ENCODE peak calls at places on chromosomes 1 and 21, in eight cellular contexts. S is gastrocnemius medialis; A is A549; F is aorta; T is naive thymus-derived CD4-positive, alpha-beta T cell; Z is heart left ventricle; L is uterus; R is ovary. D is an unnamed sample.
A peak's percentile ranks its signal among the peaks of the same experiment; 100 is the strongest.

GRCh38 chr21:41183575-41183974 is 15.6 kb downstream of the BACE2 start:
- DNase-seq in S (no peak), A (no peak), F (no peak), T (no peak), Z (no peak), L (no peak), R (no peak), D (no peak)

GRCh38 chr1:24112381-24113169 is 640 bp upstream of the MYOM3 start:
- DNase-seq in S (peak; percentile 92), A (peak; percentile 25), F (peak; percentile 87), T (peak; percentile 58), Z (no peak), L (peak; percentile 65), R (peak; percentile 67), D (peak; percentile 66)

GRCh38 chr1:113205980-113206766 is 133.2 kb downstream of the LRIG2 start:
- DNase-seq in S (no peak), A (no peak), F (no peak), T (no peak), Z (no peak), L (no peak), R (no peak), D (no peak)

GRCh38 chr1:246072456-246072855 is 434.6 kb downstream of the SMYD3 start:
- DNase-seq in S (no peak), A (no peak), F (no peak), T (no peak), Z (no peak), L (no peak), R (no peak), D (peak; percentile 3)

GRCh38 chr21:42541174-42541573 is 27.5 kb downstream of the SLC37A1 start:
- DNase-seq in S (no peak), A (no peak), F (no peak), T (no peak), Z (peak; percentile 10), L (no peak), R (no peak), D (no peak)

GRCh38 chr1:193311226-193311948 is 125.0 kb upstream of the B3GALT2 start:
- DNase-seq in S (no peak), A (no peak), F (no peak), T (no peak), Z (no peak), L (no peak), R (no peak), D (no peak)

GRCh38 chr21:22609802-22610201 is 1611.6 kb downstream of the NCAM2 start:
- DNase-seq in S (no peak), A (no peak), F (no peak), T (no peak), Z (no peak), L (no peak), R (no peak), D (no peak)

GRCh38 chr1:240189386-240189989 is 97.8 kb downstream of the FMN2 start:
- DNase-seq in S (no peak), A (peak; percentile 40), F (no peak), T (no peak), Z (no peak), L (no peak), R (no peak), D (peak; percentile 14)

GRCh38 chr1:100145116-100145515 is 12.2 kb downstream of the TRMT13 start:
- DNase-seq in S (no peak), A (no peak), F (no peak), T (no peak), Z (no peak), L (no peak), R (no peak), D (no peak)

GRCh38 chr1:57163332-57163731 is 197.5 kb upstream of the C8B start:
- DNase-seq in S (no peak), A (no peak), F (no peak), T (no peak), Z (no peak), L (no peak), R (no peak), D (no peak)

GRCh38 chr1:172338295-172338735 is 82.2 kb upstream of the C1orf105 start:
- DNase-seq in S (no peak), A (no peak), F (no peak), T (peak; percentile 48), Z (no peak), L (no peak), R (no peak), D (no peak)

DNA sequence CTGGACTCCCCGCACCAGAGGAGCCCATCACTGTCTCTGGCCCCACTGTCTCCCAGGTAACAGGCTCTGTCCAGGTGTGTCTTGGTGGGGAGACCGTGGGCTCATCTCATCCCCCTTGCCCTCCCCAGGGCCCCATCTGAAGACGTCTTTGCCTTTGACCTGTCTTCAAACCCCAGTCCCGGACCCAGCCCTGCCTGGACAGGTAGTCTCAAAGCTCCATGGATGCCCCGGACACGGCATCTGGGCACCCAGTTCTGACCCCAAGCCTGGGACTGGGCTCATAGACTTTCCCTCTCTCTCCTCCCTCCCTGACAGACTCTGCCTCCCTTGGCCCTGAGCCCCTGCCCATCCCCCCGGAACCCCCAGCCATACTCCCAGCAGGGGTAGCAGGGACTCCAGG is 6.3 kb upstream of the CATSPER4 start:
- DNase-seq in S (no peak), A (no peak), F (no peak), T (no peak), Z (no peak), L (no peak), R (no peak), D (no peak)
- H3K27ac ChIP-seq in S (peak overlapping the region; percentile 94), A (no peak overlapping the region), F (no peak overlapping the region), T (no peak overlapping the region), Z (no peak overlapping the region), L (no peak overlapping the region), R (no peak overlapping the region), D (no peak overlapping the region)

GRCh38 chr21:26952274-26953066 is 14.4 kb downstream of the ADAMTS5 start:
- DNase-seq in S (no peak), A (no peak), F (no peak), T (no peak), Z (no peak), L (no peak), R (no peak), D (no peak)
- H3K9me3 ChIP-seq in S (no peaks in the 10 kb centered on the region), A (no peaks in the 10 kb centered on the region), F (peaks cover 2% of the 10 kb centered on the region), T (no peaks in the 10 kb centered on the region), Z (no peaks in the 10 kb centered on the region), L (no peaks in the 10 kb centered on the region), R (no peaks in the 10 kb centered on the region), D (no peaks in the 10 kb centered on the region)

GRCh38 chr1:160401487-160401805 is 1.1 kb downstream of the VANGL2 start:
- DNase-seq in S (no peak), A (no peak), F (no peak), T (no peak), Z (no peak), L (no peak), R (no peak), D (no peak)

GRCh38 chr1:160400284-160400645 is at the start of gene VANGL2:
- DNase-seq in S (no peak), A (peak; percentile 62), F (peak; percentile 72), T (peak; percentile 63), Z (peak; percentile 90), L (peak; percentile 81), R (peak; percentile 85), D (peak; percentile 85)

GRCh38 chr1:160401972-160402795 is 1.8 kb downstream of the VANGL2 start:
- DNase-seq in S (no peak), A (no peak), F (no peak), T (no peak), Z (no peak), L (no peak), R (no peak), D (no peak)

GRCh38 chr1:160399544-160400283 is 650 bp upstream of the VANGL2 start:
- DNase-seq in S (no peak), A (no peak), F (no peak), T (no peak), Z (no peak), L (no peak), R (no peak), D (no peak)

GRCh38 chr1:160400646-160401486 is 502 bp downstream of the VANGL2 start:
- DNase-seq in S (no peak), A (no peak), F (no peak), T (no peak), Z (no peak), L (no peak), R (peak; percentile 51), D (peak; percentile 37)
- H3K27ac ChIP-seq in S (no peak overlapping the region), A (peak overlapping the region; percentile 80), F (no peak overlapping the region), T (no peak overlapping the region), Z (no peak overlapping the region), L (peak overlapping the region; percentile 77), R (peak overlapping the region; percentile 43), D (peak overlapping the region; percentile 53)

GRCh38 chr1:93959413-93959812 is 50.2 kb upstream of the GCLM start:
- DNase-seq in S (no peak), A (no peak), F (no peak), T (no peak), Z (no peak), L (no peak), R (no peak), D (no peak)

GRCh38 chr1:93958351-93959101 is 49.3 kb upstream of the GCLM start:
- DNase-seq in S (no peak), A (no peak), F (no peak), T (no peak), Z (no peak), L (no peak), R (no peak), D (no peak)

GRCh38 chr1:93961443-93961842 is 52.2 kb upstream of the GCLM start:
- DNase-seq in S (no peak), A (no peak), F (no peak), T (no peak), Z (no peak), L (no peak), R (no peak), D (no peak)

GRCh38 chr1:93960641-93961147 is 51.5 kb upstream of the GCLM start:
- DNase-seq in S (no peak), A (no peak), F (no peak), T (no peak), Z (no peak), L (no peak), R (no peak), D (no peak)

DNA sequence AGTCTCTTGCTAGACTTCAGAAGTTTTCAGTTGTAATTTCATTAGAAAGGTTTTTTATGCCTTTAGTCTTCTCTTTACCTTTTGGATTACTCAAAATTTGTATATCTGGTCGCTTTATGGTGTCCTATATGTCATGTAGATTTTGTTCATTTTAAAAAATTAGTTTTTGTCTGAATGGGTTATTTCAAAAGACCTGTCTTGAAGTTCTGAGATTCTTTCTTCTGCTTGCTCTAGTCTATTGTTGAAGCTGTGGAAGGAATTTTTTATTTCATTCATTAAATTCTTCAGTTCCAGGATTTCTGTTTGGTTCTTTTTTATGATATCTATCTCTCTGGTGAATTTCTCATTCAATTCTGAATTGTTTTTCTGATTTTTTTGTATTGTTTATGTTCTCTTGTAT is 46.5 kb upstream of the GCLM start:
- DNase-seq in S (no peak), A (no peak), F (no peak), T (no peak), Z (no peak), L (no peak), R (no peak), D (no peak)
- H3K9me3 ChIP-seq in S (no peaks in the 10 kb centered on the region), A (peaks cover 18% of the 10 kb centered on the region), F (peaks cover 10% of the 10 kb centered on the region), T (peaks cover 14% of the 10 kb centered on the region), Z (no peaks in the 10 kb centered on the region), L (no peaks in the 10 kb centered on the region), R (no peaks in the 10 kb centered on the region), D (peaks cover 8% of the 10 kb centered on the region)